ENCODE peak calls at places on chromosomes 5 and 9, in nine cellular contexts. H, D, V, E, K, X, U, P and A are unnamed samples.

GRCh38 chr9:97954550-97954989 is 16.6 kb upstream of the HEMGN start:
- DNase-seq in X (peak), D (peak), E (peak), K (no peak), U (peak), V (no peak), H (peak), P (peak), A (peak)

GRCh38 chr9:95783426-95783975 is 92.0 kb upstream of the ERCC6L2 start:
- DNase-seq in E (no peak), K (peak), U (no peak), D (no peak), H (no peak), P (no peak), V (no peak), X (no peak), A (no peak)

GRCh38 chr5:78008356-78008967 is 232.3 kb upstream of the TBCA start:
- DNase-seq in U (peak), E (no peak), V (no peak), D (peak), K (peak), X (no peak), H (no peak), P (no peak), A (no peak)

GRCh38 chr9:136133191-136133958 is 14.7 kb upstream of the TMEM250 start:
- DNase-seq in K (no peak), X (no peak), P (no peak), V (no peak), U (no peak), E (no peak), D (no peak), H (no peak), A (no peak)

GRCh38 chr9:135945969-135946368 is 15.2 kb downstream of the UBAC1 start:
- DNase-seq in V (no peak), E (no peak), D (no peak), K (no peak), U (no peak), P (no peak), X (no peak), H (no peak), A (no peak)

GRCh38 chr5:157026789-157027424 is 32.0 kb downstream of the HAVCR1 start:
- DNase-seq in D (peak), X (no peak), E (no peak), U (peak), P (peak), V (no peak), K (no peak), H (peak), A (no peak)

GRCh38 chr5:6905883-6906282 is 192.7 kb downstream of the TENT4A start:
- DNase-seq in E (no peak), V (peak), P (no peak), D (peak), X (no peak), K (no peak), H (no peak), U (no peak), A (no peak)

GRCh38 chr5:66904189-66904588 is 292.4 kb downstream of the CD180 start:
- DNase-seq in X (no peak), K (no peak), P (no peak), V (no peak), E (no peak), H (no peak), D (no peak), U (no peak), A (no peak)

GRCh38 chr5:178458140-178458539 is 132.1 kb downstream of the COL23A1 start:
- DNase-seq in P (no peak), K (no peak), X (no peak), V (no peak), U (no peak), D (no peak), E (peak), H (no peak), A (no peak)

GRCh38 chr9:135963338-135963737 is 2.2 kb upstream of the UBAC1 start:
- DNase-seq in K (no peak), U (no peak), X (no peak), P (no peak), V (no peak), E (no peak), D (no peak), H (no peak), A (no peak)

GRCh38 chr5:157576678-157577077 is 1.1 kb upstream of the ADAM19 start:
- DNase-seq in X (no peak), D (no peak), U (no peak), H (no peak), K (no peak), E (no peak), P (no peak), V (no peak), A (no peak)

GRCh38 chr5:168472329-168472728 is 13.9 kb upstream of the RARS1 start:
- DNase-seq in D (peak), U (no peak), H (no peak), K (peak), X (no peak), V (no peak), P (no peak), E (no peak), A (no peak)

GRCh38 chr5:180609386-180609785 is 18.1 kb upstream of the SCGB3A1 start:
- DNase-seq in X (no peak), P (no peak), K (no peak), H (no peak), D (no peak), V (no peak), U (no peak), E (no peak), A (no peak)

GRCh38 chr9:99249619-99250018 is 27.5 kb downstream of the SEC61B start:
- DNase-seq in V (no peak), K (no peak), H (no peak), P (no peak), U (no peak), E (no peak), X (no peak), D (no peak), A (no peak)

GRCh38 chr5:56037531-56038010 is 42.8 kb upstream of the IL6ST start:
- DNase-seq in V (no peak), K (no peak), E (no peak), X (no peak), H (no peak), D (no peak), U (no peak), P (no peak), A (no peak)

GRCh38 chr5:132269635-132270344 is 12.3 kb downstream of the PDLIM4 start:
- DNase-seq in P (peak), X (no peak), H (no peak), V (no peak), K (no peak), U (no peak), E (no peak), D (no peak), A (no peak)

GRCh38 chr5:134136771-134137170 is 22.3 kb downstream of the TCF7 start:
- DNase-seq in V (no peak), E (peak), D (no peak), H (peak), K (no peak), U (no peak), P (no peak), X (no peak), A (no peak)

GRCh38 chr5:139524932-139525585 is 36.1 kb upstream of the UBE2D2 start:
- DNase-seq in X (no peak), P (no peak), K (no peak), U (no peak), E (no peak), V (no peak), D (no peak), H (no peak), A (no peak)

GRCh38 chr9:36101916-36102741 is 34.4 kb upstream of the GLIPR2 start:
- DNase-seq in V (no peak), X (no peak), K (peak), E (no peak), P (no peak), U (no peak), H (no peak), D (peak), A (no peak)

GRCh38 chr5:134893748-134894505 is 11.0 kb upstream of the PCBD2 start:
- DNase-seq in E (no peak), H (no peak), P (no peak), D (no peak), X (no peak), V (no peak), K (no peak), U (no peak), A (no peak)

GRCh38 chr5:115243412-115243811 is 19.3 kb downstream of the PGGT1B start:
- DNase-seq in X (no peak), V (no peak), P (no peak), K (peak), D (peak), E (no peak), U (no peak), H (no peak), A (no peak)

DNA sequence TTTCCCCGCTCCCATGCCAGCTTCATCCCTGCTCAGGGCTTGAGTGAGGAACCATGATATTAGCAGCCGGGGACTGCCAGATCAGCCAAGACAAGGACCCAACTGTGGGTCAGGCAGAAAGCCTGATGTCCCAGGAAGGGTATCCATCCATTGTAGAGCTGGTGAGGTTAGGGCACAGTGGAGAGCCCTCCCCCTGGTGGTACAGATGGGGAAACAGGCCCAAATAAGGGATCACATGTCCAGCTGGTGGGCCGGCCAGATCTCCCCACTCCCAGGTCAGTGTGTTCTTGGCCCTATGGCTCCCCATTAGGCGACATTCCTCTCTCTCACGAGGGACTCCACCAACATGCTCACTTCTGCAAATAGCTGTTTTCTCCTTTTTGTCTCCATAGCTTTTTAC is 9.0 kb downstream of the CDX1 start:
- DNase-seq in U (peak), V (no peak), H (no peak), P (no peak), K (peak), X (no peak), E (no peak), D (peak), A (no peak)
- TF ChIP-seq CTCF in U (peak), V (peak), H (peak), P (no peak), K (peak), X (no peak), E (no peak), D (peak), A (no peak)

GRCh38 chr5:1948111-1948510 is 65.4 kb upstream of the IRX4 start:
- DNase-seq in D (no peak), P (no peak), H (no peak), K (no peak), V (no peak), X (no peak), E (no peak), U (no peak), A (no peak)

GRCh38 chr5:1950708-1951103 is 68.0 kb upstream of the IRX4 start:
- DNase-seq in V (no peak), X (no peak), K (no peak), E (no peak), D (peak), H (no peak), P (no peak), U (no peak), A (no peak)

GRCh38 chr5:1948663-1949191 is 66.0 kb upstream of the IRX4 start:
- DNase-seq in K (no peak), H (no peak), P (no peak), E (no peak), X (no peak), U (no peak), D (no peak), V (peak), A (no peak)

GRCh38 chr5:1950096-1950707 is 67.5 kb upstream of the IRX4 start:
- DNase-seq in U (no peak), H (no peak), V (no peak), P (no peak), D (no peak), K (no peak), X (no peak), E (no peak), A (no peak)

GRCh38 chr5:1949253-1949652 is 66.5 kb upstream of the IRX4 start:
- DNase-seq in P (no peak), X (no peak), K (no peak), D (no peak), V (no peak), H (no peak), U (no peak), E (no peak), A (no peak)
- H3K27ac ChIP-seq in P (no peak), X (no peak), K (no peak), D (no peak), V (no peak), H (no peak), U (no peak), E (no peak), A (peak)

GRCh38 chr5:16505140-16505891 is 39.7 kb upstream of the ZNF622 start:
- DNase-seq in K (no peak), V (no peak), H (no peak), P (no peak), U (peak), E (no peak), X (no peak), D (no peak), A (no peak)

GRCh38 chr5:16508730-16509531 is 43.3 kb upstream of the ZNF622 start:
- DNase-seq in U (no peak), D (peak), V (peak), E (peak), X (no peak), P (peak), K (no peak), H (peak), A (peak)

GRCh38 chr5:16504571-16504970 is 39.0 kb upstream of the ZNF622 start:
- DNase-seq in P (no peak), H (no peak), V (no peak), D (no peak), X (no peak), U (no peak), E (no peak), K (no peak), A (no peak)

GRCh38 chr5:16507716-16508115 is 42.1 kb upstream of the ZNF622 start:
- DNase-seq in X (no peak), H (no peak), E (no peak), V (no peak), P (no peak), K (no peak), D (no peak), U (no peak), A (no peak)

GRCh38 chr5:16505904-16506303 is 40.3 kb upstream of the ZNF622 start:
- DNase-seq in X (no peak), V (no peak), K (no peak), H (no peak), U (no peak), P (no peak), D (no peak), E (no peak), A (no peak)
- TF ChIP-seq CTCF in X (no peak), V (no peak), K (no peak), H (no peak), U (no peak), P (no peak), D (no peak), E (no peak), A (no peak)

DNA sequence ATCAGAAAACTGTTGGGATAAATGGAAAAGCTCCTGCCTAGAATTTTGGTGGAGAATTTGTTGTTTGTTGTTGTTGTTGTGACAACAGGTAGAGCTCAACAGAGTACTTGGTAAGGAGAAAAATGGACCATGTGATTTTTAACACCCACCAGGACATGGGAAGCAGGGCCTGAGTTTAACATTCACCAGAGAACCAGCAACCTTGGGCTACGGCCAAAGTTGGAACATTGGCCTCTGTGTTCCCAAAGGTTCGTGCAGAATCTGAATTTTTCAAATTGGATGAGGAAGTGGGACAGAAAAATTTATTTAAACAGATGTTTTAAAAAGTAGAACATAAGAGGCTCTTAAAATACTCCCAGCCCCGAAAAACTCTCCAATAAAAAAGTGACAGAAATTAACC is 127.0 kb downstream of the GNA14 start:
- DNase-seq in E (no peak), P (no peak), D (no peak), H (no peak), K (no peak), U (no peak), X (no peak), V (peak), A (no peak)
- H3K27ac ChIP-seq in E (no peak), P (no peak), D (no peak), H (no peak), K (no peak), U (no peak), X (no peak), V (no peak), A (no peak)